ENCODE peak calls at places on chromosome 19, in seven cellular contexts. H is brain microvascular endothelial cell; S is stimulated activated naive B cell treated with anti-CD40 and anti-IgM and Interleukin-4, amounts not matched to agents 10 μg/mL and 1 μg/mL and 100 μg/mL, for 72 hours; U is AG08395; D is left lung; Z is T follicular helper cell; X is fibroblast of gingiva. I is an unnamed sample.

GRCh38 chr19:45528744-45529453 is 21.6 kb downstream of the VASP start:
- DNase-seq in H (no peak), S (no peak), U (peak; percentile 24), D (no peak), Z (no peak), X (no peak), I (no peak)

GRCh38 chr19:38070573-38070972 is 153.4 kb downstream of the DPF1 start:
- DNase-seq in H (peak; percentile 29), S (no peak), U (no peak), D (no peak), Z (no peak), X (peak; percentile 39), I (no peak)

GRCh38 chr19:796692-797527 is at the start of gene PTBP1:
- DNase-seq in H (peak; percentile 100), S (peak; percentile 100), U (peak; percentile 98), D (peak; percentile 100), Z (peak; percentile 99), X (peak; percentile 100), I (peak; percentile 100)

GRCh38 chr19:12260861-12261260 is 33.8 kb downstream of the ZNF44 start:
- DNase-seq in H (no peak), S (no peak), U (no peak), D (no peak), Z (no peak), X (no peak), I (no peak)

GRCh38 chr19:45363861-45364459 is 6.4 kb downstream of the ERCC2 start:
- DNase-seq in H (no peak), S (no peak), U (no peak), D (no peak), Z (no peak), X (no peak), I (no peak)

GRCh38 chr19:20964798-20965197 is 41.7 kb downstream of the ZNF85 start:
- DNase-seq in H (no peak), S (no peak), U (no peak), D (no peak), Z (no peak), X (no peak), I (no peak)

GRCh38 chr19:11381535-11382369 is 2.4 kb downstream of the EPOR start:
- DNase-seq in H (peak; percentile 81), S (peak; percentile 79), U (peak; percentile 69), D (peak; percentile 77), Z (peak; percentile 66), X (peak; percentile 72), I (peak; percentile 70)

GRCh38 chr19:5800361-5801270 is 4.3 kb upstream of the NRTN start:
- DNase-seq in H (no peak), S (no peak), U (no peak), D (no peak), Z (no peak), X (no peak), I (no peak)

GRCh38 chr19:38838208-38838985 is 6.8 kb upstream of the ECH1 start:
- DNase-seq in H (no peak), S (no peak), U (no peak), D (no peak), Z (no peak), X (no peak), I (peak; percentile 47)

GRCh38 chr19:14450168-14450874 is 17.2 kb downstream of the PKN1 start:
- DNase-seq in H (peak; percentile 28), S (peak; percentile 62), U (peak; percentile 58), D (no peak), Z (peak; percentile 49), X (no peak), I (peak; percentile 50)

GRCh38 chr19:1370579-1371361 is 12.9 kb upstream of the NDUFS7 start:
- DNase-seq in H (no peak), S (no peak), U (no peak), D (no peak), Z (no peak), X (no peak), I (no peak)

GRCh38 chr19:22604571-22605274 is 29.4 kb upstream of the ZNF492 start:
- DNase-seq in H (no peak), S (no peak), U (no peak), D (no peak), Z (no peak), X (no peak), I (no peak)

GRCh38 chr19:32302778-32303177 is 42.6 kb upstream of the ZNF507 start:
- DNase-seq in H (no peak), S (no peak), U (no peak), D (no peak), Z (no peak), X (no peak), I (no peak)

GRCh38 chr19:55451522-55452380 is 8.7 kb upstream of the SHISA7 start:
- DNase-seq in H (no peak), S (no peak), U (no peak), D (no peak), Z (peak; percentile 26), X (no peak), I (no peak)

GRCh38 chr19:8158411-8159074 is 9.2 kb upstream of the FBN3 start:
- DNase-seq in H (peak; percentile 75), S (peak; percentile 54), U (peak; percentile 66), D (no peak), Z (no peak), X (peak; percentile 53), I (peak; percentile 24)

GRCh38 chr19:9054768-9055167 is 32.1 kb upstream of the OR1M1 start:
- DNase-seq in H (no peak), S (no peak), U (no peak), D (no peak), Z (no peak), X (no peak), I (no peak)

GRCh38 chr19:1587872-1588271 is 4.8 kb downstream of the MBD3 start:
- DNase-seq in H (no peak), S (no peak), U (no peak), D (no peak), Z (no peak), X (no peak), I (no peak)

GRCh38 chr19:51470966-51471365 is 7.4 kb upstream of the CEACAM18 start:
- DNase-seq in H (no peak), S (no peak), U (no peak), D (no peak), Z (no peak), X (no peak), I (no peak)

GRCh38 chr19:2051771-2052704 is 994 bp upstream of the MKNK2 start:
- DNase-seq in H (no peak), S (peak; percentile 85), U (no peak), D (no peak), Z (peak; percentile 50), X (no peak), I (peak; percentile 19)

GRCh38 chr19:41839211-41839610 is 5.3 kb downstream of the LYPD4 start:
- DNase-seq in H (no peak), S (no peak), U (no peak), D (no peak), Z (no peak), X (no peak), I (no peak)

GRCh38 chr19:21023901-21024300 is 3.4 kb downstream of the ZNF430 start:
- DNase-seq in H (peak; percentile 18), S (no peak), U (peak; percentile 35), D (no peak), Z (no peak), X (peak; percentile 3), I (no peak)

GRCh38 chr19:5999693-6000092 is 21.8 kb upstream of the RANBP3 start:
- DNase-seq in H (no peak), S (no peak), U (no peak), D (no peak), Z (no peak), X (no peak), I (no peak)

GRCh38 chr19:41944336-41944735 is 14.8 kb downstream of the RABAC1 start:
- DNase-seq in H (no peak), S (no peak), U (peak; percentile 57), D (no peak), Z (no peak), X (no peak), I (no peak)

GRCh38 chr19:10510301-10510802 is 6.9 kb downstream of the S1PR5 start:
- DNase-seq in H (no peak), S (peak; percentile 36), U (peak; percentile 33), D (no peak), Z (peak; percentile 44), X (no peak), I (peak; percentile 43)

GRCh38 chr19:13707901-13708300 is 56.4 kb upstream of the MRI1 start:
- DNase-seq in H (no peak), S (no peak), U (no peak), D (no peak), Z (no peak), X (peak; percentile 23), I (no peak)

GRCh38 chr19:17348700-17349099 is 11.3 kb downstream of the GTPBP3 start:
- DNase-seq in H (peak; percentile 37), S (no peak), U (peak; percentile 42), D (no peak), Z (no peak), X (peak; percentile 62), I (no peak)

GRCh38 chr19:10118960-10119359 is 739 bp downstream of the EIF3G start:
- DNase-seq in H (no peak), S (no peak), U (no peak), D (no peak), Z (no peak), X (no peak), I (no peak)

GRCh38 chr19:55857149-55857548 is 20.8 kb downstream of the NLRP4 start:
- DNase-seq in H (no peak), S (peak; percentile 34), U (no peak), D (no peak), Z (no peak), X (no peak), I (no peak)

GRCh38 chr19:28425431-28425931 is 787.5 kb downstream of the UQCRFS1 start:
- DNase-seq in H (peak; percentile 37), S (no peak), U (no peak), D (no peak), Z (no peak), X (no peak), I (no peak)

GRCh38 chr19:18220632-18221275 is 5.5 kb downstream of the PDE4C start:
- DNase-seq in H (no peak), S (no peak), U (no peak), D (no peak), Z (no peak), X (no peak), I (peak; percentile 8)

GRCh38 chr19:38441660-38442348 is 8.3 kb downstream of the RYR1 start:
- DNase-seq in H (no peak), S (no peak), U (no peak), D (no peak), Z (no peak), X (no peak), I (no peak)

GRCh38 chr19:46466536-46467199 is 4.7 kb downstream of the PNMA8A start:
- DNase-seq in H (peak; percentile 75), S (no peak), U (peak; percentile 89), D (no peak), Z (no peak), X (peak; percentile 73), I (peak; percentile 15)

GRCh38 chr19:13799669-13800068 is 4.4 kb downstream of the ZSWIM4 start:
- DNase-seq in H (no peak), S (no peak), U (no peak), D (no peak), Z (no peak), X (no peak), I (no peak)

GRCh38 chr19:17652627-17653026 is 35.5 kb downstream of the UNC13A start:
- DNase-seq in H (no peak), S (no peak), U (no peak), D (no peak), Z (no peak), X (no peak), I (no peak)

GRCh38 chr19:5093953-5094718 is 125.2 kb downstream of the KDM4B start:
- DNase-seq in H (no peak), S (no peak), U (no peak), D (no peak), Z (no peak), X (no peak), I (no peak)

GRCh38 chr19:33064117-33064777 is 441 bp downstream of the RHPN2 start:
- DNase-seq in H (no peak), S (peak; percentile 4), U (no peak), D (peak; percentile 48), Z (no peak), X (no peak), I (peak; percentile 4)

GRCh38 chr19:53504903-53505302 is 33.0 kb upstream of the ZNF331 start:
- DNase-seq in H (no peak), S (no peak), U (no peak), D (no peak), Z (no peak), X (no peak), I (no peak)

GRCh38 chr19:29285878-29286277 is 72.9 kb upstream of the UQCRFS1 start:
- DNase-seq in H (no peak), S (no peak), U (no peak), D (no peak), Z (no peak), X (no peak), I (no peak)

I was measured in stimulated activated naive CD4-positive, alpha-beta T cell treated with Interleukin-2 at 50 U/mL for 16 hours.